ENCODE peak calls at places on chromosomes 7 and 10, in eight cellular contexts. J, W, O, M, T, B, G and S are unnamed samples.

GRCh38 chr10:134743-135600 is at the start of gene ZMYND11:
- DNase-seq in J (no peak), W (peak), O (peak), M (no peak), T (peak), B (peak), G (peak), S (no peak)

GRCh38 chr10:34768972-34769330 is 46.1 kb downstream of the PARD3 start:
- DNase-seq in J (no peak), W (no peak), O (peak), M (no peak), T (no peak), B (no peak), G (no peak), S (no peak)

GRCh38 chr10:19904202-19904661 is 88.0 kb downstream of the PLXDC2 start:
- DNase-seq in J (peak), W (no peak), O (no peak), M (no peak), T (no peak), B (no peak), G (no peak), S (no peak)

GRCh38 chr10:43199088-43199683 is 60.9 kb downstream of the CSGALNACT2 start:
- DNase-seq in J (no peak), W (peak), O (no peak), M (no peak), T (no peak), B (no peak), G (no peak), S (no peak)

GRCh38 chr7:144785491-144785890 is 50.4 kb downstream of the TPK1 start:
- DNase-seq in J (no peak), W (no peak), O (no peak), M (no peak), T (no peak), B (no peak), G (no peak), S (no peak)

GRCh38 chr10:52308251-52309031 is 5.6 kb upstream of the DKK1 start:
- DNase-seq in J (peak), W (peak), O (peak), M (no peak), T (peak), B (peak), G (no peak), S (no peak)

GRCh38 chr10:73953665-73954064 is 42.7 kb downstream of the PLAU start:
- DNase-seq in J (peak), W (no peak), O (no peak), M (peak), T (no peak), B (no peak), G (no peak), S (no peak)

GRCh38 chr7:108570146-108570755 is 577 bp downstream of the DNAJB9 start:
- DNase-seq in J (no peak), W (peak), O (peak), M (peak), T (no peak), B (peak), G (no peak), S (no peak)

GRCh38 chr10:103480521-103480920 is 1.5 kb upstream of the CALHM3 start:
- DNase-seq in J (no peak), W (no peak), O (no peak), M (no peak), T (no peak), B (no peak), G (no peak), S (no peak)

GRCh38 chr7:106693659-106694353 is 32.8 kb upstream of the CCDC71L start:
- DNase-seq in J (no peak), W (no peak), O (no peak), M (peak), T (no peak), B (no peak), G (no peak), S (no peak)

GRCh38 chr7:2503056-2503941 is 16.3 kb upstream of the LFNG start:
- DNase-seq in J (no peak), W (no peak), O (no peak), M (no peak), T (no peak), B (no peak), G (no peak), S (no peak)

GRCh38 chr10:131580076-131580652 is 268.6 kb upstream of the TCERG1L start:
- DNase-seq in J (no peak), W (peak), O (no peak), M (no peak), T (no peak), B (no peak), G (no peak), S (no peak)

GRCh38 chr10:60810437-60811182 is 32.3 kb downstream of the CDK1 start:
- DNase-seq in J (no peak), W (no peak), O (no peak), M (no peak), T (no peak), B (peak), G (no peak), S (no peak)

GRCh38 chr7:42671627-42672026 is 240.2 kb downstream of the C7orf25 start:
- DNase-seq in J (no peak), W (no peak), O (no peak), M (no peak), T (no peak), B (no peak), G (no peak), S (no peak)

GRCh38 chr10:114691442-114691941 is 33.4 kb upstream of the ABLIM1 start:
- DNase-seq in J (no peak), W (no peak), O (no peak), M (no peak), T (no peak), B (no peak), G (no peak), S (no peak)

GRCh38 chr10:20858292-20859124 is 38.6 kb downstream of the NEBL start:
- DNase-seq in J (peak), W (no peak), O (peak), M (peak), T (peak), B (no peak), G (no peak), S (no peak)

GRCh38 chr7:150830957-150831356 is 21.4 kb upstream of the AOC1 start:
- DNase-seq in J (no peak), W (no peak), O (peak), M (no peak), T (no peak), B (no peak), G (no peak), S (no peak)

GRCh38 chr10:61682323-61682722 is 19.6 kb downstream of the CABCOCO1 start:
- DNase-seq in J (no peak), W (no peak), O (no peak), M (no peak), T (no peak), B (no peak), G (no peak), S (no peak)

GRCh38 chr7:149685455-149685854 is 87.9 kb downstream of the ZNF467 start:
- DNase-seq in J (no peak), W (no peak), O (no peak), M (no peak), T (no peak), B (no peak), G (no peak), S (no peak)

GRCh38 chr10:62071846-62072281 is 170.4 kb downstream of the ARID5B start:
- DNase-seq in J (peak), W (no peak), O (no peak), M (no peak), T (no peak), B (no peak), G (no peak), S (no peak)

GRCh38 chr7:99748846-99749579 is 14.0 kb upstream of the CYP3A7 start:
- DNase-seq in J (no peak), W (no peak), O (no peak), M (no peak), T (no peak), B (no peak), G (no peak), S (no peak)

GRCh38 chr10:37860494-37861190 is 3.2 kb upstream of the ZNF248 start:
- DNase-seq in J (no peak), W (no peak), O (no peak), M (no peak), T (no peak), B (no peak), G (no peak), S (no peak)

GRCh38 chr7:50730459-50731400 is 52.0 kb downstream of the GRB10 start:
- DNase-seq in J (no peak), W (no peak), O (no peak), M (no peak), T (no peak), B (no peak), G (no peak), S (no peak)

GRCh38 chr7:5831196-5831595 is 49.4 kb upstream of the OCM start:
- DNase-seq in J (no peak), W (no peak), O (no peak), M (no peak), T (no peak), B (no peak), G (no peak), S (peak)